ENCODE peak calls at places on chromosomes 12 and 14, in eight cellular contexts. One of them, this sample, is unnamed.

GRCh38 chr12:67386869-67387570 is 117.9 kb downstream of the CAND1 start:
- DNase-seq in A549: no peak
- DNase-seq in hypothalamus: no peak
- DNase-seq in T-cell: no peak
- DNase-seq in stimulated activated CD4-positive, alpha-beta T cell treated with anti-CD3 and anti-CD28 coated beads, Interleukin-15, amount 100 ng/mL, for 24 hours: no peak
- DNase-seq in IMR-90: no peak
- DNase-seq in germinal center: no peak
- DNase-seq in psoas muscle: no peak
- DNase-seq in this sample: no peak

GRCh38 chr14:55841625-55842024 is 261.6 kb downstream of the KTN1 start:
- DNase-seq in A549: no peak
- DNase-seq in hypothalamus: no peak
- DNase-seq in T-cell: no peak
- DNase-seq in stimulated activated CD4-positive, alpha-beta T cell treated with anti-CD3 and anti-CD28 coated beads, Interleukin-15, amount 100 ng/mL, for 24 hours: no peak
- DNase-seq in IMR-90: no peak
- DNase-seq in germinal center: no peak
- DNase-seq in psoas muscle: no peak
- DNase-seq in this sample: no peak

GRCh38 chr14:91158091-91158790 is 44.4 kb downstream of the DGLUCY start:
- DNase-seq in A549: no peak
- DNase-seq in hypothalamus: no peak
- DNase-seq in T-cell: no peak
- DNase-seq in stimulated activated CD4-positive, alpha-beta T cell treated with anti-CD3 and anti-CD28 coated beads, Interleukin-15, amount 100 ng/mL, for 24 hours: no peak
- DNase-seq in IMR-90: no peak
- DNase-seq in germinal center: no peak
- DNase-seq in psoas muscle: peak; percentile 76
- DNase-seq in this sample: no peak

GRCh38 chr14:39102265-39102968 is 618 bp downstream of the SEC23A start:
- DNase-seq in A549: peak; percentile 34
- DNase-seq in hypothalamus: peak; percentile 31
- DNase-seq in T-cell: no peak
- DNase-seq in stimulated activated CD4-positive, alpha-beta T cell treated with anti-CD3 and anti-CD28 coated beads, Interleukin-15, amount 100 ng/mL, for 24 hours: no peak
- DNase-seq in IMR-90: peak; percentile 44
- DNase-seq in germinal center: peak; percentile 7
- DNase-seq in psoas muscle: no peak
- DNase-seq in this sample: peak; percentile 54

GRCh38 chr12:70275045-70275444 is 31.8 kb downstream of the CNOT2 start:
- DNase-seq in A549: no peak
- DNase-seq in hypothalamus: no peak
- DNase-seq in T-cell: no peak
- DNase-seq in stimulated activated CD4-positive, alpha-beta T cell treated with anti-CD3 and anti-CD28 coated beads, Interleukin-15, amount 100 ng/mL, for 24 hours: no peak
- DNase-seq in IMR-90: no peak
- DNase-seq in germinal center: no peak
- DNase-seq in psoas muscle: no peak
- DNase-seq in this sample: no peak

GRCh38 chr12:22415342-22416309 is 81.1 kb upstream of the ST8SIA1 start:
- DNase-seq in A549: no peak
- DNase-seq in hypothalamus: no peak
- DNase-seq in T-cell: no peak
- DNase-seq in stimulated activated CD4-positive, alpha-beta T cell treated with anti-CD3 and anti-CD28 coated beads, Interleukin-15, amount 100 ng/mL, for 24 hours: no peak
- DNase-seq in IMR-90: no peak
- DNase-seq in germinal center: no peak
- DNase-seq in psoas muscle: no peak
- DNase-seq in this sample: no peak

GRCh38 chr14:87601011-87601410 is 392.0 kb downstream of the GALC start:
- DNase-seq in A549: no peak
- DNase-seq in hypothalamus: no peak
- DNase-seq in T-cell: no peak
- DNase-seq in stimulated activated CD4-positive, alpha-beta T cell treated with anti-CD3 and anti-CD28 coated beads, Interleukin-15, amount 100 ng/mL, for 24 hours: no peak
- DNase-seq in IMR-90: no peak
- DNase-seq in germinal center: no peak
- DNase-seq in psoas muscle: no peak
- DNase-seq in this sample: no peak

GRCh38 chr14:58944226-58944769 is 244.2 kb upstream of the DAAM1 start:
- DNase-seq in A549: no peak
- DNase-seq in hypothalamus: peak; percentile 50
- DNase-seq in T-cell: no peak
- DNase-seq in stimulated activated CD4-positive, alpha-beta T cell treated with anti-CD3 and anti-CD28 coated beads, Interleukin-15, amount 100 ng/mL, for 24 hours: no peak
- DNase-seq in IMR-90: no peak
- DNase-seq in germinal center: no peak
- DNase-seq in psoas muscle: no peak
- DNase-seq in this sample: no peak

GRCh38 chr14:91744068-91744480 is 12.2 kb upstream of the CATSPERB start:
- DNase-seq in A549: no peak
- DNase-seq in hypothalamus: no peak
- DNase-seq in T-cell: no peak
- DNase-seq in stimulated activated CD4-positive, alpha-beta T cell treated with anti-CD3 and anti-CD28 coated beads, Interleukin-15, amount 100 ng/mL, for 24 hours: no peak
- DNase-seq in IMR-90: no peak
- DNase-seq in germinal center: no peak
- DNase-seq in psoas muscle: no peak
- DNase-seq in this sample: no peak

GRCh38 chr12:95648990-95649791 is 97.9 kb upstream of the USP44 start:
- DNase-seq in A549: peak; percentile 76
- DNase-seq in hypothalamus: no peak
- DNase-seq in T-cell: no peak
- DNase-seq in stimulated activated CD4-positive, alpha-beta T cell treated with anti-CD3 and anti-CD28 coated beads, Interleukin-15, amount 100 ng/mL, for 24 hours: no peak
- DNase-seq in IMR-90: peak; percentile 62
- DNase-seq in germinal center: no peak
- DNase-seq in psoas muscle: no peak
- DNase-seq in this sample: no peak

GRCh38 chr14:81323621-81324400 is 76.3 kb downstream of the STON2 start:
- DNase-seq in A549: peak; percentile 69
- DNase-seq in hypothalamus: no peak
- DNase-seq in T-cell: no peak
- DNase-seq in stimulated activated CD4-positive, alpha-beta T cell treated with anti-CD3 and anti-CD28 coated beads, Interleukin-15, amount 100 ng/mL, for 24 hours: no peak
- DNase-seq in IMR-90: no peak
- DNase-seq in germinal center: no peak
- DNase-seq in psoas muscle: no peak
- DNase-seq in this sample: no peak

GRCh38 chr14:37035401-37035800 is 137.0 kb downstream of the SLC25A21 start:
- DNase-seq in A549: no peak
- DNase-seq in hypothalamus: no peak
- DNase-seq in T-cell: no peak
- DNase-seq in stimulated activated CD4-positive, alpha-beta T cell treated with anti-CD3 and anti-CD28 coated beads, Interleukin-15, amount 100 ng/mL, for 24 hours: no peak
- DNase-seq in IMR-90: no peak
- DNase-seq in germinal center: no peak
- DNase-seq in psoas muscle: no peak
- DNase-seq in this sample: no peak

GRCh38 chr12:113582521-113583218 is 111.0 kb upstream of the LHX5 start:
- DNase-seq in A549: no peak
- DNase-seq in hypothalamus: no peak
- DNase-seq in T-cell: no peak
- DNase-seq in stimulated activated CD4-positive, alpha-beta T cell treated with anti-CD3 and anti-CD28 coated beads, Interleukin-15, amount 100 ng/mL, for 24 hours: no peak
- DNase-seq in IMR-90: no peak
- DNase-seq in germinal center: no peak
- DNase-seq in psoas muscle: no peak
- DNase-seq in this sample: no peak

GRCh38 chr14:47976139-47976538 is 300.7 kb upstream of the MDGA2 start:
- DNase-seq in A549: no peak
- DNase-seq in hypothalamus: no peak
- DNase-seq in T-cell: no peak
- DNase-seq in stimulated activated CD4-positive, alpha-beta T cell treated with anti-CD3 and anti-CD28 coated beads, Interleukin-15, amount 100 ng/mL, for 24 hours: no peak
- DNase-seq in IMR-90: no peak
- DNase-seq in germinal center: no peak
- DNase-seq in psoas muscle: no peak
- DNase-seq in this sample: no peak

GRCh38 chr14:85625925-85626585 is 96.1 kb downstream of the FLRT2 start:
- DNase-seq in A549: no peak
- DNase-seq in hypothalamus: no peak
- DNase-seq in T-cell: no peak
- DNase-seq in stimulated activated CD4-positive, alpha-beta T cell treated with anti-CD3 and anti-CD28 coated beads, Interleukin-15, amount 100 ng/mL, for 24 hours: no peak
- DNase-seq in IMR-90: peak; percentile 8
- DNase-seq in germinal center: no peak
- DNase-seq in psoas muscle: no peak
- DNase-seq in this sample: peak; percentile 40

GRCh38 chr12:51871126-51871525 is 16.8 kb upstream of the ANKRD33 start:
- DNase-seq in A549: no peak
- DNase-seq in hypothalamus: no peak
- DNase-seq in T-cell: no peak
- DNase-seq in stimulated activated CD4-positive, alpha-beta T cell treated with anti-CD3 and anti-CD28 coated beads, Interleukin-15, amount 100 ng/mL, for 24 hours: no peak
- DNase-seq in IMR-90: no peak
- DNase-seq in germinal center: no peak
- DNase-seq in psoas muscle: peak; percentile 48
- DNase-seq in this sample: no peak

GRCh38 chr14:94213021-94213420 is 38.9 kb downstream of the PPP4R4 start:
- DNase-seq in A549: no peak
- DNase-seq in hypothalamus: no peak
- DNase-seq in T-cell: no peak
- DNase-seq in stimulated activated CD4-positive, alpha-beta T cell treated with anti-CD3 and anti-CD28 coated beads, Interleukin-15, amount 100 ng/mL, for 24 hours: no peak
- DNase-seq in IMR-90: peak; percentile 34
- DNase-seq in germinal center: no peak
- DNase-seq in psoas muscle: no peak
- DNase-seq in this sample: peak; percentile 28

GRCh38 chr14:26595922-26596721 is 1.7 kb downstream of the NOVA1 start:
- DNase-seq in A549: no peak
- DNase-seq in hypothalamus: no peak
- DNase-seq in T-cell: no peak
- DNase-seq in stimulated activated CD4-positive, alpha-beta T cell treated with anti-CD3 and anti-CD28 coated beads, Interleukin-15, amount 100 ng/mL, for 24 hours: no peak
- DNase-seq in IMR-90: no peak
- DNase-seq in germinal center: no peak
- DNase-seq in psoas muscle: no peak
- DNase-seq in this sample: no peak

GRCh38 chr12:132154341-132154761 is 10.1 kb downstream of the NOC4L start:
- DNase-seq in A549: no peak
- DNase-seq in hypothalamus: no peak
- DNase-seq in T-cell: no peak
- DNase-seq in stimulated activated CD4-positive, alpha-beta T cell treated with anti-CD3 and anti-CD28 coated beads, Interleukin-15, amount 100 ng/mL, for 24 hours: no peak
- DNase-seq in IMR-90: no peak
- DNase-seq in germinal center: no peak
- DNase-seq in psoas muscle: peak; percentile 9
- DNase-seq in this sample: no peak

GRCh38 chr14:55532645-55533309 is 47.2 kb upstream of the KTN1 start:
- DNase-seq in A549: no peak
- DNase-seq in hypothalamus: no peak
- DNase-seq in T-cell: no peak
- DNase-seq in stimulated activated CD4-positive, alpha-beta T cell treated with anti-CD3 and anti-CD28 coated beads, Interleukin-15, amount 100 ng/mL, for 24 hours: no peak
- DNase-seq in IMR-90: no peak
- DNase-seq in germinal center: no peak
- DNase-seq in psoas muscle: no peak
- DNase-seq in this sample: no peak

GRCh38 chr14:65594153-65594881 is 181.8 kb downstream of the FUT8 start:
- DNase-seq in A549: peak; percentile 13
- DNase-seq in hypothalamus: no peak
- DNase-seq in T-cell: no peak
- DNase-seq in stimulated activated CD4-positive, alpha-beta T cell treated with anti-CD3 and anti-CD28 coated beads, Interleukin-15, amount 100 ng/mL, for 24 hours: no peak
- DNase-seq in IMR-90: no peak
- DNase-seq in germinal center: no peak
- DNase-seq in psoas muscle: no peak
- DNase-seq in this sample: no peak

GRCh38 chr14:71985538-71986234 is 53.5 kb downstream of the RGS6 start:
- DNase-seq in A549: no peak
- DNase-seq in hypothalamus: no peak
- DNase-seq in T-cell: no peak
- DNase-seq in stimulated activated CD4-positive, alpha-beta T cell treated with anti-CD3 and anti-CD28 coated beads, Interleukin-15, amount 100 ng/mL, for 24 hours: no peak
- DNase-seq in IMR-90: no peak
- DNase-seq in germinal center: no peak
- DNase-seq in psoas muscle: no peak
- DNase-seq in this sample: no peak

GRCh38 chr14:61803755-61804154 is 41.5 kb downstream of the SNAPC1 start:
- DNase-seq in A549: no peak
- DNase-seq in hypothalamus: no peak
- DNase-seq in T-cell: no peak
- DNase-seq in stimulated activated CD4-positive, alpha-beta T cell treated with anti-CD3 and anti-CD28 coated beads, Interleukin-15, amount 100 ng/mL, for 24 hours: no peak
- DNase-seq in IMR-90: no peak
- DNase-seq in germinal center: no peak
- DNase-seq in psoas muscle: no peak
- DNase-seq in this sample: no peak

GRCh38 chr12:94150483-94151225 is 2.3 kb downstream of the PLXNC1 start:
- DNase-seq in A549: no peak
- DNase-seq in hypothalamus: no peak
- DNase-seq in T-cell: peak; percentile 15
- DNase-seq in stimulated activated CD4-positive, alpha-beta T cell treated with anti-CD3 and anti-CD28 coated beads, Interleukin-15, amount 100 ng/mL, for 24 hours: peak; percentile 59
- DNase-seq in IMR-90: no peak
- DNase-seq in germinal center: no peak
- DNase-seq in psoas muscle: no peak
- DNase-seq in this sample: no peak

GRCh38 chr12:88566430-88566829 is 13.8 kb downstream of the KITLG start:
- DNase-seq in A549: no peak
- DNase-seq in hypothalamus: no peak
- DNase-seq in T-cell: no peak
- DNase-seq in stimulated activated CD4-positive, alpha-beta T cell treated with anti-CD3 and anti-CD28 coated beads, Interleukin-15, amount 100 ng/mL, for 24 hours: no peak
- DNase-seq in IMR-90: no peak
- DNase-seq in germinal center: no peak
- DNase-seq in psoas muscle: no peak
- DNase-seq in this sample: no peak

GRCh38 chr12:24864796-24865125 is 84.1 kb downstream of the BCAT1 start:
- DNase-seq in A549: no peak
- DNase-seq in hypothalamus: no peak
- DNase-seq in T-cell: no peak
- DNase-seq in stimulated activated CD4-positive, alpha-beta T cell treated with anti-CD3 and anti-CD28 coated beads, Interleukin-15, amount 100 ng/mL, for 24 hours: no peak
- DNase-seq in IMR-90: peak; percentile 60
- DNase-seq in germinal center: no peak
- DNase-seq in psoas muscle: no peak
- DNase-seq in this sample: peak; percentile 64

GRCh38 chr12:52248541-52249035 is 15.5 kb downstream of the KRT7 start:
- DNase-seq in A549: no peak
- DNase-seq in hypothalamus: no peak
- DNase-seq in T-cell: no peak
- DNase-seq in stimulated activated CD4-positive, alpha-beta T cell treated with anti-CD3 and anti-CD28 coated beads, Interleukin-15, amount 100 ng/mL, for 24 hours: no peak
- DNase-seq in IMR-90: no peak
- DNase-seq in germinal center: no peak
- DNase-seq in psoas muscle: no peak
- DNase-seq in this sample: no peak

GRCh38 chr14:75520852-75521251 is 1.4 kb upstream of the BATF start:
- DNase-seq in A549: no peak
- DNase-seq in hypothalamus: no peak
- DNase-seq in T-cell: no peak
- DNase-seq in stimulated activated CD4-positive, alpha-beta T cell treated with anti-CD3 and anti-CD28 coated beads, Interleukin-15, amount 100 ng/mL, for 24 hours: no peak
- DNase-seq in IMR-90: no peak
- DNase-seq in germinal center: no peak
- DNase-seq in psoas muscle: no peak
- DNase-seq in this sample: no peak

GRCh38 chr14:59511916-59512530 is 27.7 kb downstream of the JKAMP start:
- DNase-seq in A549: peak; percentile 24
- DNase-seq in hypothalamus: peak; percentile 2
- DNase-seq in T-cell: no peak
- DNase-seq in stimulated activated CD4-positive, alpha-beta T cell treated with anti-CD3 and anti-CD28 coated beads, Interleukin-15, amount 100 ng/mL, for 24 hours: peak; percentile 13
- DNase-seq in IMR-90: no peak
- DNase-seq in germinal center: peak; percentile 36
- DNase-seq in psoas muscle: no peak
- DNase-seq in this sample: no peak

GRCh38 chr12:4817813-4818212 is 91.9 kb upstream of the KCNA1 start:
- DNase-seq in A549: no peak
- DNase-seq in hypothalamus: peak; percentile 24
- DNase-seq in T-cell: no peak
- DNase-seq in stimulated activated CD4-positive, alpha-beta T cell treated with anti-CD3 and anti-CD28 coated beads, Interleukin-15, amount 100 ng/mL, for 24 hours: no peak
- DNase-seq in IMR-90: no peak
- DNase-seq in germinal center: no peak
- DNase-seq in psoas muscle: no peak
- DNase-seq in this sample: no peak

GRCh38 chr12:118645219-118645618 is 268.9 kb downstream of the SUDS3 start:
- DNase-seq in A549: no peak
- DNase-seq in hypothalamus: no peak
- DNase-seq in T-cell: no peak
- DNase-seq in stimulated activated CD4-positive, alpha-beta T cell treated with anti-CD3 and anti-CD28 coated beads, Interleukin-15, amount 100 ng/mL, for 24 hours: peak; percentile 6
- DNase-seq in IMR-90: no peak
- DNase-seq in germinal center: no peak
- DNase-seq in psoas muscle: no peak
- DNase-seq in this sample: no peak

GRCh38 chr12:122200541-122201175 is 2.9 kb upstream of the B3GNT4 start:
- DNase-seq in A549: no peak
- DNase-seq in hypothalamus: no peak
- DNase-seq in T-cell: no peak
- DNase-seq in stimulated activated CD4-positive, alpha-beta T cell treated with anti-CD3 and anti-CD28 coated beads, Interleukin-15, amount 100 ng/mL, for 24 hours: no peak
- DNase-seq in IMR-90: no peak
- DNase-seq in germinal center: no peak
- DNase-seq in psoas muscle: no peak
- DNase-seq in this sample: no peak

GRCh38 chr14:51242545-51243490 is 2.8 kb downstream of the TMX1 start:
- DNase-seq in A549: no peak
- DNase-seq in hypothalamus: no peak
- DNase-seq in T-cell: no peak
- DNase-seq in stimulated activated CD4-positive, alpha-beta T cell treated with anti-CD3 and anti-CD28 coated beads, Interleukin-15, amount 100 ng/mL, for 24 hours: no peak
- DNase-seq in IMR-90: no peak
- DNase-seq in germinal center: no peak
- DNase-seq in psoas muscle: no peak
- DNase-seq in this sample: no peak

GRCh38 chr14:81095539-81095938 is 125.2 kb downstream of the GTF2A1 start:
- DNase-seq in A549: no peak
- DNase-seq in hypothalamus: no peak
- DNase-seq in T-cell: no peak
- DNase-seq in stimulated activated CD4-positive, alpha-beta T cell treated with anti-CD3 and anti-CD28 coated beads, Interleukin-15, amount 100 ng/mL, for 24 hours: no peak
- DNase-seq in IMR-90: no peak
- DNase-seq in germinal center: no peak
- DNase-seq in psoas muscle: no peak
- DNase-seq in this sample: no peak

This sample was measured in amniotic epithelial cell.